ENCODE peak calls at places on chromosome 7, in seven cellular contexts. Z, M, X, D, I, L and T are unnamed samples.
A peak's percentile ranks its signal among the peaks of the same experiment; 100 is the strongest.

GRCh38 chr7:34830390-34830789 is 172.4 kb downstream of the NPSR1 start:
- DNase-seq in Z (no peak), M (no peak), X (no peak), D (no peak), I (no peak), L (no peak), T (no peak)

GRCh38 chr7:117686311-117686935 is 186.8 kb downstream of the CTTNBP2 start:
- DNase-seq in Z (no peak), M (no peak), X (no peak), D (no peak), I (no peak), L (no peak), T (no peak)

GRCh38 chr7:138001529-138002095 is at the start of gene CREB3L2:
- DNase-seq in Z (peak; percentile 54), M (no peak), X (peak; percentile 70), D (no peak), I (peak; percentile 79), L (peak; percentile 60), T (peak; percentile 51)

GRCh38 chr7:1842321-1843221 is 172.5 kb downstream of the ELFN1 start:
- DNase-seq in Z (no peak), M (no peak), X (no peak), D (no peak), I (peak; percentile 88), L (peak; percentile 10), T (peak; percentile 23)

GRCh38 chr7:30980751-30981150 is 17.0 kb downstream of the GHRHR start:
- DNase-seq in Z (no peak), M (no peak), X (no peak), D (no peak), I (no peak), L (no peak), T (no peak)

GRCh38 chr7:28956608-28957063 is 1.5 kb downstream of the TRIL start:
- DNase-seq in Z (no peak), M (peak; percentile 65), X (peak; percentile 72), D (peak; percentile 70), I (peak; percentile 74), L (peak; percentile 66), T (peak; percentile 56)

GRCh38 chr7:88229302-88229870 is 9.5 kb upstream of the SRI start:
- DNase-seq in Z (no peak), M (no peak), X (no peak), D (no peak), I (no peak), L (no peak), T (no peak)

GRCh38 chr7:65840446-65840845 is 32.4 kb upstream of the VKORC1L1 start:
- DNase-seq in Z (no peak), M (no peak), X (no peak), D (no peak), I (peak; percentile 66), L (no peak), T (no peak)

GRCh38 chr7:27745064-27745583 is 5.2 kb downstream of the TAX1BP1 start:
- DNase-seq in Z (no peak), M (no peak), X (no peak), D (no peak), I (no peak), L (no peak), T (no peak)

GRCh38 chr7:99324966-99325596 is 617 bp upstream of the ARPC1A start:
- DNase-seq in Z (no peak), M (no peak), X (no peak), D (no peak), I (no peak), L (no peak), T (no peak)

GRCh38 chr7:135971366-135971725 is 5.8 kb downstream of the MTPN start:
- DNase-seq in Z (no peak), M (no peak), X (no peak), D (no peak), I (no peak), L (no peak), T (no peak)

GRCh38 chr7:55019691-55020480 is 1.1 kb downstream of the EGFR start:
- DNase-seq in Z (no peak), M (no peak), X (no peak), D (peak; percentile 43), I (peak; percentile 64), L (peak; percentile 24), T (no peak)

GRCh38 chr7:121394709-121395140 is 1.4 kb downstream of the FAM3C start:
- DNase-seq in Z (no peak), M (no peak), X (no peak), D (no peak), I (no peak), L (no peak), T (no peak)
- H3K4me3 ChIP-seq in Z (no peak overlapping the region), M (peak overlapping the region; percentile 66), X (no peak overlapping the region), D (no peak overlapping the region), I (peak overlapping the region; percentile 78), L (peak overlapping the region; percentile 98), T (no peak overlapping the region)

DNA sequence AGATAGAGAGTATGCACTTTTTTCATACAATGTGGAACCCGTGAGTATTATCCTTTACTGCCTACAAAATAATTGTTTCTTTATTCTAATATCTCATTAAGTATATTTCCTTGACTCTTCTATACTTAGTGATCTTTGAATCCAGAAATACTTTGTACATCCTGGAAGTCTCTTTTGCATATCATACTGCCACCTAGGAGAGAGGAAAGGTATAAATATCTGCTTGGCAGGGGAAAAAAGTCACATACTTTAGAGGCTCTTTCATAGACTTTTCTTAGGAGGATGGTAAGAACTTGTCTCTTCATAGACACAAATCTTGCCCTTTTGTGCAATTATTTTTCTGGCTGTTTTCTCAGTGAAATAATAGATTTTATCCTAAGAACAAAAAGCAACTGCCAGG is 436.0 kb downstream of the PAXIP1 start:
- DNase-seq in Z (no peak), M (no peak), X (no peak), D (no peak), I (no peak), L (no peak), T (no peak)
- TF ChIP-seq CTCF in Z (no peak), M (no peak), X (no peak), D (no peak), I (peak; percentile 15), L (no peak), T (no peak)

GRCh38 chr7:151115836-151116418 is 29.7 kb downstream of the AGAP3 start:
- DNase-seq in Z (peak; percentile 73), M (no peak), X (peak; percentile 93), D (no peak), I (no peak), L (no peak), T (no peak)
- H3K4me3 ChIP-seq in Z (peak overlapping the region; percentile 7), M (no peak overlapping the region), X (peak overlapping the region; percentile 45), D (no peak overlapping the region), I (no peak overlapping the region), L (peak overlapping the region; percentile 44), T (peak overlapping the region; percentile 31)

GRCh38 chr7:111858331-111858730 is 296.0 kb upstream of the IMMP2L start:
- DNase-seq in Z (no peak), M (no peak), X (no peak), D (no peak), I (no peak), L (no peak), T (no peak)

GRCh38 chr7:111855161-111855841 is 293.0 kb upstream of the IMMP2L start:
- DNase-seq in Z (peak; percentile 23), M (no peak), X (no peak), D (peak; percentile 33), I (no peak), L (no peak), T (peak; percentile 21)

GRCh38 chr7:111853231-111853990 is 291.1 kb upstream of the IMMP2L start:
- DNase-seq in Z (no peak), M (no peak), X (no peak), D (no peak), I (no peak), L (no peak), T (no peak)

GRCh38 chr7:111852081-111852480 is 289.8 kb upstream of the IMMP2L start:
- DNase-seq in Z (no peak), M (no peak), X (no peak), D (no peak), I (no peak), L (no peak), T (no peak)

GRCh38 chr7:111855842-111856227 is 293.5 kb upstream of the IMMP2L start:
- DNase-seq in Z (no peak), M (no peak), X (no peak), D (no peak), I (no peak), L (no peak), T (no peak)
- TF ChIP-seq CTCF in Z (no peak), M (no peak), X (no peak), D (no peak), I (no peak), L (no peak), T (no peak)

DNA sequence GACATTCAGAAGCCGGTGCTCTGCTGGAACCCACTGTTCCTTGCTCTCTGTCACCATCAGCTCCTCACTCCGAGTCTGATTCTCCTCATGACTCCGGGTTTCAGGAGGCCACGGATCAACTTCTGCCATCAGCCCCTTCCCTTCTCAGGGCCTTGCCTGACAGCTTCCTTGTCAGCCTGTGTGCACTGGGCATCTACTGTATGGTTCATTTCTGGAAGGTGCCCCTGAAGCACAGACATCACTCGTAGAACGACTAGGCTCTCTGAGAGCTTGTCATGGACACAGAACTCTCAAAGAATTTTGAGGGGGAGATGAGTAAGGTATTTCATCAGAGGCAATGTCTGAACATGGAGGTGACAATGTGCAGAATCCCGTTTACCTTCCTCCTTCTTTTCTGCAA is 396.1 kb downstream of the TNS3 start:
- DNase-seq in Z (no peak), M (no peak), X (no peak), D (no peak), I (no peak), L (no peak), T (no peak)
- H3K4me3 ChIP-seq in Z (no peak overlapping the region), M (no peak overlapping the region), X (no peak overlapping the region), D (no peak overlapping the region), I (no peak overlapping the region), L (no peak overlapping the region), T (no peak overlapping the region)

GRCh38 chr7:124840435-124840834 is 74.8 kb upstream of the GPR37 start:
- DNase-seq in Z (no peak), M (no peak), X (no peak), D (no peak), I (no peak), L (no peak), T (no peak)
- TF ChIP-seq CTCF in Z (no peak), M (no peak), X (no peak), D (no peak), I (peak; percentile 19), L (no peak), T (no peak)

DNA sequence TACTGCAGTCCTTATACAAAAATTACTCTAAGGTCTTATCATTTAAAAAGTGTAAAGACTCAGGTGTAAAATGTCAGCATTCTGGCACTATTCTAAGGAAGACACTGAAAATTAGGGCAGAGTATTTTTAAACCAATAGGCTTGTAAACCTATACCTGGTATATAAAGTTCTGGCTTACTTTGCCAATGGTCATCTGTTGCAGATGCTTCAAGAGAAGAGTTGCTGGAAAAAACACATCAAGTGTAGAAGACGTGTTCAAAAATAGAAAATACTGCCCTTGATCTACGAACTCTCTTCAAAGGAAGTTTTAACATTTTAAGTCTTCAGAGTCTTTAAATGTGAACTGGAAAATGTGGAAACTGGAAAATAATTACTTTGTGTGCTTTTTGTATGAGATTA is 23.9 kb downstream of the NT5C3A start:
- DNase-seq in Z (no peak), M (no peak), X (no peak), D (no peak), I (no peak), L (no peak), T (no peak)
- H3K4me3 ChIP-seq in Z (no peak overlapping the region), M (peak overlapping the region; percentile 39), X (no peak overlapping the region), D (peak overlapping the region; percentile 38), I (peak overlapping the region; percentile 58), L (peak overlapping the region; percentile 63), T (peak overlapping the region; percentile 47)